ENCODE peak calls at places on chromosome 20, in ten cellular contexts. Y, V, G, J, B, D, F, K, E and A are unnamed samples.

GRCh38 chr20:33947709-33948295 is 45.9 kb upstream of the RALY start:
- DNase-seq in F (peak; percentile 33), G (no peak), E (peak; percentile 62), J (peak; percentile 58), V (peak; percentile 6), D (peak; percentile 39), K (peak; percentile 3), Y (peak; percentile 49), B (peak; percentile 51), A (peak; percentile 21)

GRCh38 chr20:60900581-60900980 is 351.5 kb upstream of the CDH4 start:
- DNase-seq in D (no peak), E (no peak), J (no peak), B (no peak), F (no peak), Y (no peak), K (no peak), V (no peak), G (no peak), A (no peak)

GRCh38 chr20:63574156-63574828 is at the start of gene HELZ2:
- DNase-seq in D (peak; percentile 69), F (peak; percentile 66), K (no peak), V (peak; percentile 60), B (peak; percentile 38), Y (peak; percentile 67), E (peak; percentile 38), G (peak; percentile 81), J (peak; percentile 54), A (peak; percentile 93)

GRCh38 chr20:55961351-55962320 is 43.7 kb downstream of the CBLN4 start:
- DNase-seq in D (no peak), G (no peak), V (no peak), Y (no peak), B (no peak), F (no peak), E (no peak), K (no peak), J (no peak), A (no peak)

GRCh38 chr20:46132705-46133120 is 14.6 kb downstream of the CD40 start:
- DNase-seq in D (peak; percentile 71), B (peak; percentile 22), G (peak; percentile 55), J (peak; percentile 88), F (peak; percentile 40), V (peak; percentile 29), E (peak; percentile 82), Y (peak; percentile 52), K (peak; percentile 23), A (peak; percentile 81)

GRCh38 chr20:19974621-19975435 is 42.3 kb upstream of the NAA20 start:
- DNase-seq in G (peak; percentile 83), Y (peak; percentile 99), F (no peak), E (no peak), V (no peak), J (no peak), D (peak; percentile 95), B (peak; percentile 95), K (no peak), A (peak; percentile 85)

GRCh38 chr20:20089018-20089417 is 36.7 kb downstream of the CFAP61 start:
- DNase-seq in G (no peak), E (no peak), F (no peak), Y (no peak), D (no peak), V (no peak), K (no peak), B (no peak), J (no peak), A (no peak)

GRCh38 chr20:38225240-38225899 is 35.2 kb downstream of the KIAA1755 start:
- DNase-seq in J (no peak), V (no peak), F (no peak), D (no peak), E (no peak), K (no peak), B (no peak), Y (no peak), G (no peak), A (no peak)

GRCh38 chr20:382291-383115 is 1.9 kb downstream of the TRIB3 start:
- DNase-seq in G (no peak), E (no peak), D (no peak), K (no peak), B (no peak), Y (no peak), J (no peak), F (no peak), V (no peak), A (no peak)

GRCh38 chr20:37912874-37913273 is 9.9 kb downstream of the VSTM2L start:
- DNase-seq in K (no peak), B (no peak), V (no peak), F (no peak), Y (no peak), G (no peak), E (no peak), D (no peak), J (no peak), A (no peak)

GRCh38 chr20:62916703-62917476 is 9.4 kb downstream of the DIDO1 start:
- DNase-seq in V (no peak), D (no peak), K (no peak), G (no peak), Y (no peak), J (no peak), B (no peak), F (no peak), E (no peak), A (no peak)

GRCh38 chr20:57921701-57922482 is 212.1 kb upstream of the PMEPA1 start:
- DNase-seq in B (no peak), K (no peak), E (no peak), D (no peak), F (no peak), G (no peak), Y (no peak), J (no peak), V (no peak), A (no peak)